ENCODE peak calls at places on chromosomes 1 and 21, in six cellular contexts. N, F, A, I, Z and Y are unnamed samples. For H3K4me1, the result is how much of the 10 kb centered on the place peaks cover.

GRCh38 chr1:179094826-179095225 is 13.0 kb downstream of the TOR3A start:
- DNase-seq in N (no peak), F (no peak), A (no peak), I (no peak), Z (no peak), Y (no peak)

GRCh38 chr21:17925000-17925610 is 105.9 kb upstream of the C21orf91 start:
- DNase-seq in N (peak), F (no peak), A (no peak), I (no peak), Z (peak), Y (peak)

GRCh38 chr1:18630511-18631495 is at the start of gene PAX7:
- DNase-seq in N (no peak), F (no peak), A (no peak), I (no peak), Z (peak), Y (no peak)

GRCh38 chr1:40755052-40755451 is 28.5 kb upstream of the KCNQ4 start:
- DNase-seq in N (peak), F (no peak), A (no peak), I (no peak), Z (no peak), Y (no peak)

GRCh38 chr1:178031856-178032320 is 62.0 kb upstream of the RASAL2 start:
- DNase-seq in N (peak), F (peak), A (peak), I (peak), Z (peak), Y (peak)

GRCh38 chr1:225520587-225521227 is 92.9 kb upstream of the LBR start:
- DNase-seq in N (no peak), F (no peak), A (no peak), I (no peak), Z (no peak), Y (no peak)

GRCh38 chr1:228875741-228876140 is 140.5 kb downstream of the RHOU start:
- DNase-seq in N (no peak), F (no peak), A (no peak), I (no peak), Z (no peak), Y (no peak)

GRCh38 chr1:170668301-170668789 is 4.4 kb downstream of the PRRX1 start:
- DNase-seq in N (no peak), F (no peak), A (no peak), I (no peak), Z (peak), Y (no peak)

GRCh38 chr21:40386301-40386911 is 460.6 kb downstream of the DSCAM start:
- DNase-seq in N (peak), F (no peak), A (no peak), I (peak), Z (peak), Y (no peak)

GRCh38 chr1:82632164-82632563 is 831.4 kb downstream of the ADGRL2 start:
- DNase-seq in N (no peak), F (no peak), A (no peak), I (no peak), Z (no peak), Y (no peak)

GRCh38 chr1:246280551-246280950 is 226.5 kb downstream of the SMYD3 start:
- DNase-seq in N (no peak), F (no peak), A (no peak), I (no peak), Z (peak), Y (no peak)

GRCh38 chr1:177423083-177423482 is 252.3 kb downstream of the BRINP2 start:
- DNase-seq in N (no peak), F (no peak), A (no peak), I (no peak), Z (no peak), Y (no peak)

GRCh38 chr21:16241021-16241420 is 511.2 kb downstream of the USP25 start:
- DNase-seq in N (no peak), F (no peak), A (no peak), I (no peak), Z (no peak), Y (no peak)

GRCh38 chr1:12021616-12022015 is 2.3 kb downstream of the MIIP start:
- DNase-seq in N (no peak), F (no peak), A (no peak), I (no peak), Z (no peak), Y (no peak)

GRCh38 chr1:116881879-116882520 is 27.7 kb upstream of the PTGFRN start:
- DNase-seq in N (no peak), F (no peak), A (no peak), I (no peak), Z (peak), Y (peak)

GRCh38 chr1:21508580-21509350 is 458 bp upstream of the ALPL start:
- DNase-seq in N (peak), F (no peak), A (no peak), I (peak), Z (peak), Y (peak)

GRCh38 chr1:155890251-155890650 is 20.9 kb downstream of the RIT1 start:
- DNase-seq in N (no peak), F (no peak), A (no peak), I (no peak), Z (no peak), Y (no peak)

GRCh38 chr21:42038826-42039425 is 28.8 kb upstream of the ZBTB21 start:
- DNase-seq in N (no peak), F (no peak), A (no peak), I (no peak), Z (no peak), Y (no peak)

GRCh38 chr1:202009326-202010031 is 908 bp upstream of the ELF3 start:
- DNase-seq in N (peak), F (no peak), A (no peak), I (no peak), Z (peak), Y (peak)

GRCh38 chr21:28746166-28746565 is 246.5 kb downstream of the LTN1 start:
- DNase-seq in N (no peak), F (no peak), A (no peak), I (no peak), Z (no peak), Y (no peak)

GRCh38 chr1:55767171-55767570 is 552.0 kb upstream of the USP24 start:
- DNase-seq in N (no peak), F (no peak), A (no peak), I (no peak), Z (no peak), Y (no peak)

GRCh38 chr1:222911866-222912265 is 97.0 kb downstream of the DISP1 start:
- DNase-seq in N (no peak), F (no peak), A (no peak), I (no peak), Z (no peak), Y (no peak)

GRCh38 chr1:86530211-86530610 is 16.7 kb upstream of the CLCA4 start:
- DNase-seq in N (no peak), F (no peak), A (no peak), I (no peak), Z (no peak), Y (no peak)

GRCh38 chr1:183477986-183478781 is 5.9 kb downstream of the SMG7 start:
- DNase-seq in N (no peak), F (no peak), A (no peak), I (no peak), Z (no peak), Y (no peak)
- H3K4me1 ChIP-seq in N (under half), F (under half), A (half or more), I (under half), Z (half or more), Y (under half)

GRCh38 chr1:159071970-159072582 is 4.5 kb downstream of the AIM2 start:
- DNase-seq in N (no peak), F (peak), A (no peak), I (no peak), Z (peak), Y (no peak)

GRCh38 chr1:159065106-159065505 is 11.5 kb downstream of the AIM2 start:
- DNase-seq in N (no peak), F (no peak), A (no peak), I (no peak), Z (no peak), Y (no peak)

GRCh38 chr1:159066108-159066507 is 10.5 kb downstream of the AIM2 start:
- DNase-seq in N (no peak), F (no peak), A (no peak), I (no peak), Z (no peak), Y (no peak)

GRCh38 chr1:159067699-159068621 is 8.6 kb downstream of the AIM2 start:
- DNase-seq in N (no peak), F (no peak), A (no peak), I (no peak), Z (no peak), Y (no peak)

DNA sequence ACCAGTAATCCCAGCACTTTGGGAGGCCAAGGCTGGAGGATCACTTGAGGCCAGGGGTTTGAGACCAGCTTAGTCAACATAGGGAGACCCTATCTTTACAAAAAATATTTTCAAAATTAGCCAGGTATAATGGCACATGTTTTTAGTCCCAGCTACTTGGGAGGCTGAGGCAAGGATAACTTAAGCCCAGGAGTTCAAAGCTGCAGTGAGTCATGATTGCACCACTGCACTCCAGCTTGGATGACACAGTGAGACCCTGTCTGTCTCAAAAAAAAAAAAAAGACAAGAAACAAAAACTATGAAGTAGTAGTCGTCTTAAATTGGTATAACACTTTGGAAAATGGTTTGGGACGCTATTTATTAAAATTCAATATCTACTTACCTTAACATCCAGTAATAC is 7.7 kb downstream of the AIM2 start:
- DNase-seq in N (no peak), F (no peak), A (no peak), I (no peak), Z (no peak), Y (no peak)
- H3K4me1 ChIP-seq in N (under half), F (under half), A (under half), I (under half), Z (under half), Y (under half)

GRCh38 chr1:176188604-176189003 is 18.5 kb downstream of the COP1 start:
- DNase-seq in N (no peak), F (no peak), A (no peak), I (no peak), Z (peak), Y (no peak)

GRCh38 chr1:176183618-176184017 is 23.5 kb downstream of the COP1 start:
- DNase-seq in N (no peak), F (no peak), A (no peak), I (no peak), Z (no peak), Y (no peak)

GRCh38 chr1:176187001-176187400 is 20.1 kb downstream of the COP1 start:
- DNase-seq in N (no peak), F (no peak), A (no peak), I (no peak), Z (no peak), Y (no peak)
- H3K4me1 ChIP-seq in N (under half), F (under half), A (under half), I (under half), Z (under half), Y (under half)

DNA sequence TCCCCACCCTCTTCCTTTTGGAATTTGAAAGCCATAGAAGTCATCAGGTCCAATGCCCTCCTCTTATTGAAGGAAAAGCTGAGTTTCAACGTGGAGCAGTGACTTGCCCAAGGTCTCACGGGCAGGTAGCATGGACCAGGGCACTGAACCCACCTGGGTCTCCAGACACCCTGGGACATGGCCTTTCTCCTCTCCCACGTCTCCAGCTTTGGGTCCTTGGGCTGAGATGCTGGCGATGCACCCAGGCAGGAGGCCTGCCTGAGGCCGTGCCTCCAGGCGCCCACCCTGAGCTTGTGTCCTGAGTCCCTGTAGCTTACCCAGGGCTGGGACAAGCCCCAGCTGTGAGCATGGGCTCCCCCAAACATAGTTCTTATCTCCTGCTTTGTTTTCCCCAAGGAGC is 21.4 kb downstream of the LDLRAP1 start:
- DNase-seq in N (no peak), F (no peak), A (no peak), I (no peak), Z (no peak), Y (no peak)
- H3K4me1 ChIP-seq in N (under half), F (half or more), A (half or more), I (under half), Z (under half), Y (under half)

GRCh38 chr1:164636744-164637143 is 77.8 kb downstream of the PBX1 start:
- DNase-seq in N (no peak), F (no peak), A (no peak), I (no peak), Z (no peak), Y (no peak)
- H3K4me1 ChIP-seq in N (under half), F (under half), A (half or more), I (under half), Z (half or more), Y (under half)

DNA sequence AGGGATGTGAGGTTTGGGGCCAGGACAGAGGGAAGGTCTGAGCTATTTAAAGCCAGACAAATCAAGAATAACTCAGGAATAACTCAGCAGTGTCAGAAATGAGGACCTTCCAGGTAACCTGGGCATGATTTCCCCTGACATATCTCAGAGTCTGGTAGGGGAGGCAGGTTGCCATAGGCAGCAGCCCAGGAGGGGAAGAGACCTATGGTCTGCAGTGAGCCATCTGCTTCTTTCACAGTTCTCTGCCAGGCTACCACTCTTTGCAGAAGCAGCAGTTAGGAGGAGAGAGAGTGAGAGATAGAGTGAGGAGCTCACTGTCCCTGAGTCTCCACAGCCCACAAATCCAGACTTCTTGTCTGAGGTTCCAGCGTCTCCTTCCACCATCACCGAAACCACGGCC is 6.3 kb upstream of the VSIG8 start:
- DNase-seq in N (no peak), F (no peak), A (no peak), I (no peak), Z (no peak), Y (no peak)
- H3K4me1 ChIP-seq in N (under half), F (half or more), A (half or more), I (under half), Z (under half), Y (under half)

GRCh38 chr1:1230656-1231399 is 973 bp downstream of the SDF4 start:
- DNase-seq in N (peak), F (no peak), A (no peak), I (no peak), Z (no peak), Y (no peak)

GRCh38 chr1:1232224-1232800 is at the start of gene B3GALT6:
- DNase-seq in N (no peak), F (no peak), A (no peak), I (no peak), Z (peak), Y (no peak)

GRCh38 chr1:1229770-1230169 is 2.0 kb downstream of the SDF4 start:
- DNase-seq in N (no peak), F (no peak), A (no peak), I (no peak), Z (no peak), Y (no peak)

GRCh38 chr1:1232801-1233566 is 947 bp downstream of the B3GALT6 start:
- DNase-seq in N (no peak), F (no peak), A (no peak), I (no peak), Z (no peak), Y (no peak)

DNA sequence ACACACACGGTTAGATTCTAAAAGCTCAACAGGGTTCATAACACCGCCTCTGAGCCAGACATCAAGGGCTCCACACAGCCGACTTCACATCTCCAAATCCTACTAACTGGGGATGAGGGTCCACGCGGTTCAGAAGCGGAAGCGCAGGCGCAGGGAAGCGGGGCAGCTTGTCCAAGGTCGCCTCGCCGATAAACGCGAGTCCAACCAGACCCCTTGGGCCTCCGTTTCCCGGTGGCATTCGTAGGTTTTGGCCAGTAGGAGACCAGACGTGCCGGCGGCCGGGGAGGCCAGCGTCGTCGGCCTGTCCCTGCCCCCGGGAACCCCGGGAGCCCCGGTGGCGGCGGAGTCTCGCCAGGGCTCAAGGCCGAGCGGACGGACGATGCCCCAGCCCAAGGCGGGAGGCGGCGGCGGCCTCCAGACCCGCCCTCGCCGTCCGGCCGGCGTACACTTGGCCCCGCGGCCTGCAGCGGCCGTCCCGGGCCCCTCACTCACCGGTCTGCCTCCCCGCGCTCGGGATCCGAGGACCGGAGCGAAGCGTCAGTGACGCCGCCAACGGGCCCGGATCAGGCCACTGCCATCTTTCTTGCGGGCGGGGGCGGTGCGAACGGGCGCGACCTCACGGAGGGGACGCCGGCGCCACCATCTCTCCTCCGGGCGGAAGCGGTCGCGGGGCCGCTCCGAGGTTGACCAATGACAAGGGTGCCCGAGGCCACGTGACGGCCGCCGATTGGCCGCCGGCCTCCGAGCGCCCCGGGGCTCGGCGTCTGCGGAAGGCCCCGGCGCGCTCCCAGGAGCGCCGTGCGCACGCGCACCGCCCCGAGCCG is at the start of gene SDF4:
- DNase-seq in N (peak), F (no peak), A (peak), I (peak), Z (peak), Y (peak)
- H3K4me1 ChIP-seq in N (under half), F (under half), A (half or more), I (under half), Z (under half), Y (under half)

GRCh38 chr1:36155560-36156328 is at the start of gene MAP7D1:
- DNase-seq in N (peak), F (no peak), A (peak), I (peak), Z (peak), Y (peak)

GRCh38 chr1:36156329-36157114 is 562 bp downstream of the MAP7D1 start:
- DNase-seq in N (peak), F (no peak), A (no peak), I (peak), Z (peak), Y (peak)

GRCh38 chr1:36153476-36153875 is 2.5 kb upstream of the MAP7D1 start:
- DNase-seq in N (no peak), F (no peak), A (no peak), I (no peak), Z (no peak), Y (no peak)

GRCh38 chr1:36154765-36155559 is 998 bp upstream of the MAP7D1 start:
- DNase-seq in N (no peak), F (no peak), A (no peak), I (no peak), Z (peak), Y (peak)

DNA sequence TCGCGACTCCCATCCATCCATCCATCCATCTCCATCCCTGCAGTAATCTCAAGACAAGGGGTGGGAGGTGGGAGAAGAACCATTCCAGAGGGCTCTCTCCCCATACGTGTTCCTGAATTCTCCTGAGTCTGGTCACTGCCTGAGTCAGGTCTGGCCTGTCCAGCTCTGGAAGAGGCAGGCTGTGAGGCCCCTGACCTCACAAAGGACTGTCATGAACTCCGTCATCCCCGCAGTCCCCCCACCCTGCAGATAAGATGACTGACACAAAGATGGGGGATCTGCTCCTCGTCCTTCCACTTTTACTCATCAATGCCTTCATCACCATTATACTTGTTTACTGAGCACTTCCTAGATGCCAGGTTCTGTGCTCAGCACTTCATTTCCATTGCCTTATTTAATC is 1.6 kb upstream of the MAP7D1 start:
- DNase-seq in N (no peak), F (no peak), A (no peak), I (no peak), Z (no peak), Y (no peak)
- H3K4me1 ChIP-seq in N (under half), F (under half), A (half or more), I (half or more), Z (under half), Y (under half)

GRCh38 chr1:42936309-42937078 is 22.2 kb downstream of the SLC2A1 start:
- DNase-seq in N (peak), F (peak), A (no peak), I (peak), Z (no peak), Y (peak)
- H3K4me1 ChIP-seq in N (under half), F (half or more), A (half or more), I (half or more), Z (under half), Y (under half)

GRCh38 chr1:119099775-119100174 is 40.7 kb downstream of the WARS2 start:
- DNase-seq in N (no peak), F (no peak), A (no peak), I (no peak), Z (no peak), Y (no peak)
- H3K4me1 ChIP-seq in N (under half), F (under half), A (under half), I (under half), Z (under half), Y (under half)